ENCODE peak calls at places on chromosomes 12 and 14, in seven cellular contexts. R is OCI-LY7, V is K562, W is spleen, Y is tibial nerve, N is brain microvascular endothelial cell, S is IMR-90. X is an unnamed sample.

GRCh38 chr14:58107947-58108552 is 44.0 kb downstream of the ARMH4 start:
- DNase-seq in N (peak), W (no peak), V (peak), Y (no peak), R (peak), S (peak), X (no peak)

GRCh38 chr14:102584871-102585869 is 7.3 kb upstream of the RCOR1 start:
- DNase-seq in S (no peak), Y (no peak), R (no peak), W (no peak), V (peak), N (no peak), X (no peak)

GRCh38 chr14:87483651-87484260 is 509.2 kb downstream of the GALC start:
- DNase-seq in R (no peak), V (no peak), Y (no peak), W (no peak), S (peak), N (peak), X (peak)

GRCh38 chr12:27361372-27361771 is 28.7 kb downstream of the BMAL2 start:
- DNase-seq in S (peak), V (no peak), N (no peak), R (no peak), W (no peak), Y (no peak), X (no peak)

GRCh38 chr14:36520601-36521525 is 831 bp upstream of the NKX2-1 start:
- DNase-seq in W (peak), R (no peak), V (peak), N (no peak), Y (no peak), S (peak), X (no peak)

GRCh38 chr12:108337235-108338223 is 1.6 kb downstream of the CMKLR1 start:
- DNase-seq in Y (no peak), W (peak), N (peak), V (peak), S (peak), R (peak), X (no peak)

GRCh38 chr12:5305425-5305824 is 126.5 kb upstream of the NTF3 start:
- DNase-seq in Y (no peak), R (no peak), N (no peak), W (peak), S (no peak), V (no peak), X (no peak)

GRCh38 chr12:91109148-91109564 is 2.1 kb downstream of the LUM start:
- DNase-seq in W (no peak), N (peak), V (peak), R (peak), S (peak), Y (peak), X (peak)

GRCh38 chr14:102508774-102509743 is 517 bp downstream of the ANKRD9 start:
- DNase-seq in W (peak), S (peak), R (no peak), N (no peak), V (peak), Y (peak), X (peak)

GRCh38 chr12:96249196-96250118 is 55.3 kb downstream of the ELK3 start:
- DNase-seq in Y (no peak), R (no peak), W (peak), S (peak), V (no peak), N (peak), X (no peak)

GRCh38 chr14:102731101-102731870 is 46.0 kb upstream of the TRAF3 start:
- DNase-seq in N (no peak), V (no peak), Y (no peak), S (no peak), R (no peak), W (no peak), X (no peak)

GRCh38 chr12:46950116-46950515 is 124.3 kb upstream of the SLC38A4 start:
- DNase-seq in Y (no peak), S (no peak), R (no peak), V (no peak), N (no peak), W (no peak), X (no peak)

GRCh38 chr14:39704581-39704980 is 272.3 kb upstream of the FBXO33 start:
- DNase-seq in S (no peak), R (peak), Y (no peak), N (no peak), V (no peak), W (no peak), X (no peak)
- TF ChIP-seq CTCF in S (no peak), R (peak), Y (no peak), N (no peak), V (no peak), W (no peak), X (no peak)

GRCh38 chr12:13088503-13088902 is 15.0 kb downstream of the GSG1 start:
- DNase-seq in V (no peak), S (no peak), Y (no peak), R (no peak), N (no peak), W (no peak), X (no peak)
- H3K4me3 ChIP-seq in V (no peak), S (no peak), Y (no peak), R (no peak), N (no peak), W (no peak), X (no peak)

GRCh38 chr12:104350211-104350908 is 46.8 kb downstream of the EID3 start:
- DNase-seq in W (no peak), R (no peak), V (no peak), N (no peak), Y (no peak), S (no peak), X (no peak)

GRCh38 chr12:104348994-104349494 is 45.5 kb downstream of the EID3 start:
- DNase-seq in N (no peak), S (no peak), V (no peak), Y (no peak), W (no peak), R (no peak), X (no peak)

GRCh38 chr12:104353012-104353981 is 49.8 kb downstream of the EID3 start:
- DNase-seq in W (no peak), V (no peak), S (no peak), R (no peak), Y (no peak), N (no peak), X (no peak)

GRCh38 chr12:104352106-104352713 is 48.7 kb downstream of the EID3 start:
- DNase-seq in V (no peak), W (no peak), S (peak), N (no peak), R (no peak), Y (no peak), X (no peak)

DNA sequence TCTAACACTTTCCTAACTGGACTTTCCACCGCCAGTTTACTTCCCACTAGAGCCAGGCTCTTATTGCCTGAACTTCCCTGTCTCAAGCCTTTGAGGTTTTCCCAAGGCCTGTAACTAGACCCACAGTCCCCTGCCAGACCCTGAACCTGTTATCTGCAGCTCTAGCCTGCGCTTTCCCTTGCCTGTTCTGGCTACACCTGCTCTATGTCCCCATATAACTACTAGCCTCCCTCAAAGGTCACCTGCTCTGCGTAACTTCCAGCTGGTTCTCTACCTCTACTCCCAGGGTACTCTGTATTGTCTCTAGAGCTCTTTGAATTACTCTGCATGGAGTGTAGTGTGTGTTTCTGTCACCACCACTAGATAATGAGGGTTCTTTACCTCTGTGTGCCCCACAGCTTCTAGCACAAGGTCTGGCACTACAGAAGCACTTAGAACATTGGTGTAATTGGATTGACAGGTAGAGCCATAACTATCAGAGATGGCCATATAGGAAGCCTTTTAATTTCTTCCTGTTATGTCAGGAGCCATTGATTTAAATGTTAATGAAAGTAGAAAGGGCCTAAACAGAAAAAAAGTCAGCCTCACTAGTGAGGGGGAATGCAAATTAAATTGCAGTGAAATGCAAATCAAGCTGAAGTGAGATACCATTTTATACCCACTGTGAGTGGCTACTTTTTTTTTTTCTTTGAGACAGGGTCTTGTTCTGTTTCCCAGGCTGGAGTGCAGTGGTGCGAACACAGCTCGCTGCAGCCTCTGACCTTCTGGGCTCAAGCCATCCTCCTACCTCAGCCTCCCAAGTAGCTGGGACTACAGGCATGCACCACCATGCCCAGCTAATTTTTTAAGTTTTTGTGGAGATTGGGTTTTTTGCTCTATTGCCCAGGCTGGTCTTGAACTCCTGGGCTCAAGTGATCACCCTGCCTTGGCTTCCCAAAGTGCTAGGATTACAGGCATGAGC is 47.8 kb downstream of the EID3 start:
- DNase-seq in W (no peak), N (no peak), Y (no peak), S (no peak), R (no peak), V (no peak), X (no peak)
- H3K27ac ChIP-seq in W (no peak), N (no peak), Y (no peak), S (no peak), R (no peak), V (no peak), X (no peak)

DNA sequence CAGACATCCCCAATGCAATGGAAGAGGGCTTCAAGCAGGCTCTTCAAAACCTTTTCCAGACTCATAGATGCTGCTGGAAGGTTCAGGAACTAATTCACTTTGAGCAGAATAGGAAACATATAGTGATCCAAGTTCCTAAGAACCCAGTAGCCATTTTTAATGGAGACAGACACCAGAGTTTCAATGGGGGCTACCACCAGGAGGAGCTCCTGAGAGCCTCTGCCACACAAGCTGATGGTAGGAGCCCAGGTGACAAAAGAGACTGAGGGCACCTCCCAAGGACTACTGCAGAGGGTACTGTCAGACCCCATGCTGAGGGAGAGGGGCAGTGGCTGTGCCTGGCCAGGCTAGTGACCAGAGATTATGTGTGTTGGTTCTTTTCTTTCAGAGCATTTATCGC is 45.9 kb downstream of the IFNG start:
- DNase-seq in W (no peak), V (no peak), N (no peak), S (no peak), R (peak), Y (no peak), X (no peak)
- TF ChIP-seq CTCF in W (peak), V (peak), N (peak), S (no peak), R (peak), Y (no peak), X (no peak)

DNA sequence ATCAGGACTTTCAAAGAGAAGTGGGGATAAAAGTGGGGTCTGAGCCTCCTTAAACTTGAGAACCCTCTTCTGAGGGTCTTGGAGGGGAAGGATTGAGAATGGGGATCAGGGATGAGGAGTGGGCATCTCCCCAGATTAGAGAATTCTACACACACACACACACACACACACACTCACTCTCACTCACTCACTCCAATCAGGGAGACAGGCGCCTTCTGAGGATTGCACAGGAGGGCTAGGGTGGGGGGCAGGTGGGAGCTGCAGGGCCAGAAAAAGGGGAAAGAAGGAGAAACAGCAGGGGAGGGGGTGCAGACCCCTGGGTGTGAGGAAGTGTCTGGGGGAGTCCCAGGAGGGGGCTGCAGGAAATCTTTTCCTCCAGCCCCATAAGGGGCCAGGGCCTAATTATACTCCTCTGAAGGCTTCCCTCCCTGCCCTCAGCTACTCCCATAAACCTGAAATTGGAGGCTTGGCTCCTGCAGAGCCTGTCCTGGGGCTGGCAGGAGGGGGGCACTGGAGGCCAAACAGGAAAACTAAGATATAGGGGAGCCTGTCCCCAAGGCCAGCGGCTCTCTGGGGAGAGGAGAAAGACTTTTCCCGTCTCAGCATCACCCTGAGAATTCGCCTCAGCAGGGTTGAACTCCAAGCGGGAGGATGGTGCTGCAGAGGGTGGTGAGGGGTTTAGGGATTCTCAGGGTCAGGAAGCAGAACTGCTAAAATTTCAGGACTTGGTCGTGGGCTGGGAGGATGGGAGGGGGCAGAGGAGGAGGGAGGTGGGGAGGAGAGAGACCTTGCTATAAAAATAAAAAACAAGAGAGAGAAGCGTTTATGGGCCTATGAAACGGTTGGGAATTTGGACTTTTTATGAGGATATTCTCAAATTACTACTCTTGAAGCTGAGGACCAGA is 1.6 kb downstream of the HOXC9 start:
- DNase-seq in N (no peak), W (peak), V (no peak), R (no peak), S (no peak), Y (no peak), X (no peak)
- H3K4me3 ChIP-seq in N (no peak), W (no peak), V (peak), R (no peak), S (no peak), Y (peak), X (no peak)

GRCh38 chr14:75558440-75558839 is 20.0 kb upstream of the FLVCR2 start:
- DNase-seq in Y (no peak), R (no peak), V (no peak), S (no peak), N (no peak), W (no peak), X (no peak)
- H3K27ac ChIP-seq in Y (no peak), R (no peak), V (no peak), S (no peak), N (no peak), W (no peak), X (no peak)

GRCh38 chr14:37807722-37808121 is 212.3 kb downstream of the TTC6 start:
- DNase-seq in W (no peak), V (no peak), N (no peak), S (no peak), Y (no peak), R (no peak), X (no peak)
- TF ChIP-seq CTCF in W (no peak), V (no peak), N (no peak), S (no peak), Y (no peak), R (no peak), X (no peak)

GRCh38 chr12:112862570-112863137 is 44.1 kb upstream of the OAS1 start:
- DNase-seq in S (no peak), R (no peak), V (no peak), Y (no peak), N (no peak), W (no peak), X (no peak)

GRCh38 chr12:112870267-112870980 is 36.3 kb upstream of the OAS1 start:
- DNase-seq in W (no peak), S (no peak), R (peak), N (no peak), Y (no peak), V (no peak), X (no peak)

GRCh38 chr12:112869778-112870177 is 37.0 kb upstream of the OAS1 start:
- DNase-seq in S (no peak), V (no peak), W (no peak), Y (no peak), N (no peak), R (no peak), X (no peak)

GRCh38 chr12:112869091-112869490 is 37.7 kb upstream of the OAS1 start:
- DNase-seq in V (no peak), N (no peak), S (no peak), Y (no peak), R (no peak), W (no peak), X (no peak)

GRCh38 chr12:112868459-112869041 is 38.2 kb upstream of the OAS1 start:
- DNase-seq in V (no peak), Y (no peak), R (peak), S (no peak), N (no peak), W (no peak), X (no peak)
- H3K4me3 ChIP-seq in V (no peak), Y (no peak), R (no peak), S (no peak), N (no peak), W (no peak), X (no peak)

GRCh38 chr12:49810159-49810459 is 18.1 kb downstream of the NCKAP5L start:
- DNase-seq in V (no peak), N (no peak), S (no peak), W (no peak), Y (no peak), R (no peak), X (no peak)
- H3K27ac ChIP-seq in V (no peak), N (no peak), S (no peak), W (no peak), Y (peak), R (no peak), X (no peak)

X was measured in pancreas.